ENCODE peak calls at places on chromosomes 7 and 10, in four cellular contexts. A is heart left ventricle, N is endothelial cell, I is neural crest cell. P is an unnamed sample.

GRCh38 chr10:119153661-119154060 is 11.9 kb downstream of the SFXN4 start:
- DNase-seq in N (no peak), I (no peak), A (no peak), P (no peak)

GRCh38 chr7:5361446-5362155 is 62.0 kb downstream of the TNRC18 start:
- DNase-seq in A (no peak), N (no peak), I (no peak), P (no peak)

GRCh38 chr10:29725133-29725720 is 90.5 kb upstream of the SVIL start:
- DNase-seq in N (peak; percentile 18), A (peak; percentile 42), I (no peak), P (no peak)

GRCh38 chr10:1882728-1883127 is 145.4 kb upstream of the ADARB2 start:
- DNase-seq in A (no peak), N (no peak), I (no peak), P (peak; percentile 4)

GRCh38 chr7:131061158-131061557 is 266.5 kb upstream of the MKLN1 start:
- DNase-seq in I (no peak), N (no peak), A (no peak), P (no peak)

GRCh38 chr7:30770936-30771858 is at the start of gene MINDY4:
- DNase-seq in A (peak; percentile 87), I (peak; percentile 62), N (peak; percentile 84), P (peak; percentile 63)

GRCh38 chr10:77305650-77306632 is 331.7 kb downstream of the KCNMA1 start:
- DNase-seq in N (no peak), I (no peak), A (no peak), P (no peak)

GRCh38 chr10:62001898-62002297 is 100.4 kb downstream of the ARID5B start:
- DNase-seq in A (no peak), I (no peak), N (no peak), P (no peak)

GRCh38 chr10:46282460-46283216 is 4.2 kb upstream of the ANTXRL start:
- DNase-seq in I (peak; percentile 24), N (peak; percentile 40), A (peak; percentile 85), P (peak; percentile 56)

GRCh38 chr7:128226132-128226980 is 14.7 kb upstream of the LEP start:
- DNase-seq in N (no peak), A (no peak), I (no peak), P (no peak)

GRCh38 chr10:104353325-104354048 is at the start of gene CFAP58:
- DNase-seq in I (peak; percentile 87), A (peak; percentile 90), N (peak; percentile 97), P (peak; percentile 98)